ENCODE peak calls at places on chromosomes 3 and 15, in seven cellular contexts. F is CD8-positive, alpha-beta T cell; J is psoas muscle; U is GM23338; M is lung; S is A673; Z is OCI-LY7. X is an unnamed sample.

GRCh38 chr15:93036922-93037321 is 52.1 kb downstream of the RGMA start:
- DNase-seq in S (no peak), J (no peak), Z (no peak), U (no peak), F (no peak), M (no peak), X (no peak)

GRCh38 chr3:41893977-41894376 is 67.9 kb downstream of the ULK4 start:
- DNase-seq in U (peak; percentile 51), J (no peak), M (no peak), S (peak; percentile 44), F (no peak), Z (peak; percentile 38), X (no peak)

GRCh38 chr3:185216587-185216918 is 37.3 kb downstream of the EHHADH start:
- DNase-seq in M (no peak), U (peak; percentile 52), S (no peak), J (no peak), F (no peak), Z (no peak), X (no peak)

GRCh38 chr15:64153480-64154367 is 2.2 kb downstream of the SNX22 start:
- DNase-seq in F (peak; percentile 88), J (peak; percentile 95), M (peak; percentile 93), U (peak; percentile 91), Z (peak; percentile 98), S (peak; percentile 97), X (peak; percentile 88)

GRCh38 chr15:70351941-70352774 is 254.4 kb upstream of the TLE3 start:
- DNase-seq in J (no peak), M (no peak), S (no peak), F (no peak), Z (no peak), U (no peak), X (no peak)

GRCh38 chr3:41808152-41808551 is 153.8 kb downstream of the ULK4 start:
- DNase-seq in J (no peak), S (no peak), M (no peak), F (no peak), U (no peak), Z (no peak), X (no peak)

GRCh38 chr3:150697646-150698045 is 6.1 kb downstream of the ERICH6 start:
- DNase-seq in Z (no peak), U (no peak), F (no peak), M (no peak), J (no peak), S (no peak), X (no peak)

GRCh38 chr3:44065741-44066140 is 175.9 kb upstream of the TOPAZ1 start:
- DNase-seq in M (no peak), S (peak; percentile 24), J (no peak), F (no peak), Z (no peak), U (peak; percentile 73), X (no peak)

GRCh38 chr3:5972586-5972985 is 785.1 kb downstream of the EDEM1 start:
- DNase-seq in M (no peak), U (no peak), F (no peak), Z (no peak), J (no peak), S (no peak), X (no peak)

GRCh38 chr3:142931222-142931621 is 32.3 kb downstream of the PAQR9 start:
- DNase-seq in U (peak; percentile 67), J (no peak), F (peak; percentile 25), S (no peak), M (no peak), Z (peak; percentile 31), X (no peak)

GRCh38 chr15:28933710-28934445 is 48.1 kb downstream of the APBA2 start:
- DNase-seq in F (peak; percentile 34), J (no peak), Z (no peak), S (no peak), U (no peak), M (no peak), X (no peak)

GRCh38 chr3:130831716-130832400 is 62.0 kb upstream of the ATP2C1 start:
- DNase-seq in M (no peak), Z (no peak), U (no peak), F (no peak), S (peak; percentile 51), J (no peak), X (no peak)

GRCh38 chr15:60932051-60932915 is 296.8 kb downstream of the RORA start:
- DNase-seq in Z (no peak), S (peak; percentile 29), M (peak; percentile 36), F (peak; percentile 59), J (peak; percentile 93), U (peak; percentile 24), X (peak; percentile 63)

GRCh38 chr3:114056130-114057010 is at the start of the genes CCDC191 and QTRT2:
- DNase-seq in F (peak; percentile 99), Z (peak; percentile 100), S (peak; percentile 100), M (peak; percentile 99), U (peak; percentile 100), J (peak; percentile 99), X (peak; percentile 100)

GRCh38 chr3:72318504-72319201 is 529.6 kb downstream of the SHQ1 start:
- DNase-seq in J (no peak), M (no peak), Z (no peak), S (no peak), U (no peak), F (no peak), X (no peak)

GRCh38 chr15:101043911-101044624 is 124.9 kb downstream of the LRRK1 start:
- DNase-seq in S (no peak), M (no peak), F (no peak), Z (no peak), J (no peak), U (no peak), X (peak; percentile 53)

GRCh38 chr3:58041826-58042324 is 33.7 kb downstream of the FLNB start:
- DNase-seq in F (no peak), S (no peak), Z (no peak), J (no peak), M (no peak), U (peak; percentile 74), X (no peak)

GRCh38 chr3:84440306-84440705 is 518.5 kb upstream of the CADM2 start:
- DNase-seq in U (no peak), J (no peak), S (no peak), F (no peak), M (no peak), Z (no peak), X (no peak)

GRCh38 chr3:10149222-10149621 is 7.6 kb downstream of the VHL start:
- DNase-seq in F (no peak), J (no peak), Z (no peak), U (no peak), S (no peak), M (no peak), X (no peak)

GRCh38 chr3:174640932-174641331 is 218.2 kb upstream of the NAALADL2 start:
- DNase-seq in F (no peak), S (no peak), M (no peak), J (peak; percentile 34), Z (no peak), U (no peak), X (no peak)

GRCh38 chr15:57537951-57538506 is 53.7 kb upstream of the MYZAP start:
- DNase-seq in Z (no peak), S (peak; percentile 51), J (no peak), U (no peak), F (no peak), M (no peak), X (no peak)

GRCh38 chr3:149771652-149772271 is 19.5 kb upstream of the COMMD2 start:
- DNase-seq in J (no peak), S (peak; percentile 63), M (peak; percentile 54), Z (peak; percentile 45), F (peak; percentile 24), U (peak; percentile 92), X (peak; percentile 64)

GRCh38 chr3:120741837-120742197 is 499 bp downstream of the RABL3 start:
- DNase-seq in U (no peak), M (no peak), S (no peak), J (no peak), F (no peak), Z (no peak), X (no peak)

GRCh38 chr15:63600001-63600645 is 2.9 kb downstream of the FBXL22 start:
- DNase-seq in F (no peak), J (no peak), M (no peak), S (peak; percentile 50), U (peak; percentile 49), Z (no peak), X (no peak)

GRCh38 chr3:38138347-38139190 is at the start of gene MYD88:
- DNase-seq in M (peak; percentile 84), S (peak; percentile 52), Z (peak; percentile 88), F (peak; percentile 89), U (peak; percentile 82), J (peak; percentile 88), X (peak; percentile 87)

GRCh38 chr3:13648060-13648743 is 99.3 kb downstream of the FBLN2 start:
- DNase-seq in U (peak; percentile 93), F (peak; percentile 71), J (peak; percentile 88), S (peak; percentile 82), M (peak; percentile 78), Z (peak; percentile 73), X (peak; percentile 86)

DNA sequence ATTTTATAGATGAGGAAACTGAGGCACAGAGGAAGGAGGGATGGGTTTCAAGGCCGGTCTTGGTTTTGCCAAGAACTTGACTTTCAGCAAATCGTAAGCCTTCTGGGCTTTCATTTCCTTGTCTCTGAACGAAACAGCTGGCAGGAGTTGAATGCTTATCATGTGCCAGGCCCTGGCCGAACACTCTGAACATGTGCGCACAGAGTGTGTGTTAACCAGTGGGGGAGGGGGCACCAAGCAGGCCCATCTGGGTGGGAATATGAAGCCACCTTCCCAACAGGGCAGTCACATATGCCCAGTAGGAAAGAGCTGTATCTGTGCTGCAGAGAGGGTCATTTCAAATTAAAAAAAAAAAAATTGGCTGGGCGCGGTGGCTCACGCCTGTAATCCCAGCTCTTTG is 29.3 kb downstream of the ZNF710 start:
- DNase-seq in S (no peak), F (no peak), Z (no peak), U (no peak), J (peak; percentile 81), M (no peak), X (no peak)
- H3K4me1 ChIP-seq in S (peaks cover 35% of the 10 kb centered on the region), F (peaks cover 37% of the 10 kb centered on the region), Z (peaks cover 32% of the 10 kb centered on the region), U (peaks cover 36% of the 10 kb centered on the region), J (peaks cover 17% of the 10 kb centered on the region), M (peaks cover 2% of the 10 kb centered on the region), X (no peaks in the 10 kb centered on the region)

GRCh38 chr3:42900226-42900625 is 5.7 kb upstream of the ZNF662 start:
- DNase-seq in S (peak; percentile 1), F (no peak), J (no peak), Z (no peak), M (no peak), U (no peak), X (no peak)
- H3K27ac ChIP-seq in S (no peak overlapping the region), F (no peak overlapping the region), J (no peak overlapping the region), Z (no peak overlapping the region), M (no peak overlapping the region), U (no peak overlapping the region), X (no peak overlapping the region)

DNA sequence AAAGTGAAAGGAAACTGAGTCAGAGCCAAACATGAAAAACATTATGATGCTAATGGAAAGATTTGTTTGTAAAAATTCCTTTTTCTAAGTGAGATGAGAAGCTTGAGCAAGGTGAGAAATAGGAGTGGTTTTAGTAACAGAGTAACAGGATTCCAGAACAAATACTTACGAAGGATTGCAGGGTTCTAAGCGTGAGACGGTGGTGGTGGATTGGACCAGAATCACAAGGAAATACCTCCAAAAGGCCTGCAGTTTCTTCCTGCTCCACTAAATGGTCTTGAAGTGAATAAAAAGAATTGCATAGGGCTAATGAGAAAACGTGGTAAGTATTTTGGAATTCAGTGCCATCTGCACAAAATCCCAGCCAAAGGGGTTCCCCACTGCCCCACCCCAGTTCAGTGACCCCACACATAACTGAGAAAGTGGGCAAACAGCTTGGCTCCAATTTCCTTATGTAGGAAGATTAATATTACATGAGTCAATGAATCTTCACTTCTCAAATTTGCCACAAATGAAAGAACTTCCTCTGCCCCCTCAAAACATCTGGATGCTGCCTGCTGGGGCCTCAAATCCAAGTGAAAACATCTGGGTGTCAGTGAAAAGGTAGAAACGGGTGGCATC is 283.8 kb upstream of the NR2F2 start:
- DNase-seq in U (peak; percentile 5), F (no peak), M (no peak), Z (no peak), S (no peak), J (no peak), X (no peak)
- TF ChIP-seq CTCF in U (no peak), F (no peak), M (no peak), Z (no peak), S (no peak), J (no peak), X (no peak)

GRCh38 chr3:50333744-50334328 is 5.8 kb upstream of the TUSC2 start:
- DNase-seq in U (no peak), M (no peak), S (no peak), J (peak; percentile 71), F (no peak), Z (no peak), X (peak; percentile 93)
- H3K4me1 ChIP-seq in U (peaks cover 16% of the 10 kb centered on the region), M (peaks cover 10% of the 10 kb centered on the region), S (no peaks in the 10 kb centered on the region), J (peaks cover 45% of the 10 kb centered on the region), F (peaks cover 50% of the 10 kb centered on the region), Z (peaks cover 39% of the 10 kb centered on the region), X (peaks cover 65% of the 10 kb centered on the region)